ENCODE peak calls at places on chromosomes 5 and 9, in seven cellular contexts. One of them, this sample, is unnamed.

GRCh38 chr9:87187656-87188055 is 240.3 kb upstream of the GAS1 start:
- DNase-seq in stimulated activated CD8-positive, alpha-beta memory T cell treated with anti-CD3 and anti-CD28 coated beads, Interleukin-4, amount 100 ng/mL, for 1 hour: no peak
- DNase-seq in amygdala: no peak
- DNase-seq in SW480: no peak
- DNase-seq in cardiac septum: no peak
- DNase-seq in iPS-NIHi11: no peak
- DNase-seq in esophagus muscularis mucosa: no peak
- DNase-seq in this sample: no peak

GRCh38 chr5:85182344-85182743 is 797.7 kb upstream of the EDIL3 start:
- DNase-seq in stimulated activated CD8-positive, alpha-beta memory T cell treated with anti-CD3 and anti-CD28 coated beads, Interleukin-4, amount 100 ng/mL, for 1 hour: no peak
- DNase-seq in amygdala: no peak
- DNase-seq in SW480: no peak
- DNase-seq in cardiac septum: no peak
- DNase-seq in iPS-NIHi11: no peak
- DNase-seq in esophagus muscularis mucosa: no peak
- DNase-seq in this sample: no peak

GRCh38 chr5:68849906-68850305 is 243.9 kb upstream of the SLC30A5 start:
- DNase-seq in stimulated activated CD8-positive, alpha-beta memory T cell treated with anti-CD3 and anti-CD28 coated beads, Interleukin-4, amount 100 ng/mL, for 1 hour: no peak
- DNase-seq in amygdala: no peak
- DNase-seq in SW480: no peak
- DNase-seq in cardiac septum: no peak
- DNase-seq in iPS-NIHi11: no peak
- DNase-seq in esophagus muscularis mucosa: no peak
- DNase-seq in this sample: no peak

GRCh38 chr5:18090177-18090576 is 455.9 kb downstream of the TAF11L14 start:
- DNase-seq in stimulated activated CD8-positive, alpha-beta memory T cell treated with anti-CD3 and anti-CD28 coated beads, Interleukin-4, amount 100 ng/mL, for 1 hour: no peak
- DNase-seq in amygdala: no peak
- DNase-seq in SW480: no peak
- DNase-seq in cardiac septum: no peak
- DNase-seq in iPS-NIHi11: no peak
- DNase-seq in esophagus muscularis mucosa: no peak
- DNase-seq in this sample: no peak

GRCh38 chr5:115831163-115831768 is 10.1 kb downstream of the ATG12 start:
- DNase-seq in stimulated activated CD8-positive, alpha-beta memory T cell treated with anti-CD3 and anti-CD28 coated beads, Interleukin-4, amount 100 ng/mL, for 1 hour: no peak
- DNase-seq in amygdala: no peak
- DNase-seq in SW480: peak; percentile 37
- DNase-seq in cardiac septum: no peak
- DNase-seq in iPS-NIHi11: peak; percentile 53
- DNase-seq in esophagus muscularis mucosa: no peak
- DNase-seq in this sample: no peak

GRCh38 chr5:59069438-59070079 is 486.7 kb downstream of the RAB3C start:
- DNase-seq in stimulated activated CD8-positive, alpha-beta memory T cell treated with anti-CD3 and anti-CD28 coated beads, Interleukin-4, amount 100 ng/mL, for 1 hour: no peak
- DNase-seq in amygdala: no peak
- DNase-seq in SW480: peak; percentile 19
- DNase-seq in cardiac septum: no peak
- DNase-seq in iPS-NIHi11: peak; percentile 6
- DNase-seq in esophagus muscularis mucosa: no peak
- DNase-seq in this sample: no peak

GRCh38 chr5:173001229-173001841 is 17.8 kb downstream of the ATP6V0E1 start:
- DNase-seq in stimulated activated CD8-positive, alpha-beta memory T cell treated with anti-CD3 and anti-CD28 coated beads, Interleukin-4, amount 100 ng/mL, for 1 hour: no peak
- DNase-seq in amygdala: no peak
- DNase-seq in SW480: no peak
- DNase-seq in cardiac septum: no peak
- DNase-seq in iPS-NIHi11: no peak
- DNase-seq in esophagus muscularis mucosa: no peak
- DNase-seq in this sample: no peak

GRCh38 chr5:136060963-136061362 is 32.2 kb downstream of the TGFBI start:
- DNase-seq in stimulated activated CD8-positive, alpha-beta memory T cell treated with anti-CD3 and anti-CD28 coated beads, Interleukin-4, amount 100 ng/mL, for 1 hour: no peak
- DNase-seq in amygdala: no peak
- DNase-seq in SW480: no peak
- DNase-seq in cardiac septum: peak; percentile 53
- DNase-seq in iPS-NIHi11: no peak
- DNase-seq in esophagus muscularis mucosa: no peak
- DNase-seq in this sample: no peak

GRCh38 chr5:68834486-68834885 is 259.3 kb upstream of the SLC30A5 start:
- DNase-seq in stimulated activated CD8-positive, alpha-beta memory T cell treated with anti-CD3 and anti-CD28 coated beads, Interleukin-4, amount 100 ng/mL, for 1 hour: no peak
- DNase-seq in amygdala: no peak
- DNase-seq in SW480: no peak
- DNase-seq in cardiac septum: no peak
- DNase-seq in iPS-NIHi11: no peak
- DNase-seq in esophagus muscularis mucosa: peak; percentile 91
- DNase-seq in this sample: no peak

GRCh38 chr5:169350016-169350415 is 49.1 kb upstream of the SLIT3 start:
- DNase-seq in stimulated activated CD8-positive, alpha-beta memory T cell treated with anti-CD3 and anti-CD28 coated beads, Interleukin-4, amount 100 ng/mL, for 1 hour: no peak
- DNase-seq in amygdala: no peak
- DNase-seq in SW480: peak; percentile 14
- DNase-seq in cardiac septum: no peak
- DNase-seq in iPS-NIHi11: no peak
- DNase-seq in esophagus muscularis mucosa: no peak
- DNase-seq in this sample: no peak

GRCh38 chr5:6146264-6146663 is 232.1 kb downstream of the MED10 start:
- DNase-seq in stimulated activated CD8-positive, alpha-beta memory T cell treated with anti-CD3 and anti-CD28 coated beads, Interleukin-4, amount 100 ng/mL, for 1 hour: no peak
- DNase-seq in amygdala: no peak
- DNase-seq in SW480: no peak
- DNase-seq in cardiac septum: no peak
- DNase-seq in iPS-NIHi11: no peak
- DNase-seq in esophagus muscularis mucosa: no peak
- DNase-seq in this sample: no peak

GRCh38 chr9:83219154-83219923 is 156.4 kb upstream of the RASEF start:
- DNase-seq in stimulated activated CD8-positive, alpha-beta memory T cell treated with anti-CD3 and anti-CD28 coated beads, Interleukin-4, amount 100 ng/mL, for 1 hour: no peak
- DNase-seq in amygdala: peak; percentile 74
- DNase-seq in SW480: peak; percentile 86
- DNase-seq in cardiac septum: peak; percentile 88
- DNase-seq in iPS-NIHi11: peak; percentile 91
- DNase-seq in esophagus muscularis mucosa: no peak
- DNase-seq in this sample: no peak

GRCh38 chr9:70420267-70421019 is 6.0 kb upstream of the KLF9 start:
- DNase-seq in stimulated activated CD8-positive, alpha-beta memory T cell treated with anti-CD3 and anti-CD28 coated beads, Interleukin-4, amount 100 ng/mL, for 1 hour: no peak
- DNase-seq in amygdala: peak; percentile 75
- DNase-seq in SW480: peak; percentile 93
- DNase-seq in cardiac septum: peak; percentile 96
- DNase-seq in iPS-NIHi11: peak; percentile 76
- DNase-seq in esophagus muscularis mucosa: peak; percentile 99
- DNase-seq in this sample: no peak

GRCh38 chr9:83199240-83199639 is 136.3 kb upstream of the RASEF start:
- DNase-seq in stimulated activated CD8-positive, alpha-beta memory T cell treated with anti-CD3 and anti-CD28 coated beads, Interleukin-4, amount 100 ng/mL, for 1 hour: no peak
- DNase-seq in amygdala: peak; percentile 8
- DNase-seq in SW480: peak; percentile 46
- DNase-seq in cardiac septum: no peak
- DNase-seq in iPS-NIHi11: peak; percentile 61
- DNase-seq in esophagus muscularis mucosa: no peak
- DNase-seq in this sample: no peak

GRCh38 chr9:68775003-68775730 is 70.1 kb downstream of the PIP5K1B start:
- DNase-seq in stimulated activated CD8-positive, alpha-beta memory T cell treated with anti-CD3 and anti-CD28 coated beads, Interleukin-4, amount 100 ng/mL, for 1 hour: no peak
- DNase-seq in amygdala: no peak
- DNase-seq in SW480: peak; percentile 35
- DNase-seq in cardiac septum: no peak
- DNase-seq in iPS-NIHi11: no peak
- DNase-seq in esophagus muscularis mucosa: no peak
- DNase-seq in this sample: no peak

GRCh38 chr9:34554211-34555001 is 31.6 kb upstream of the ENHO start:
- DNase-seq in stimulated activated CD8-positive, alpha-beta memory T cell treated with anti-CD3 and anti-CD28 coated beads, Interleukin-4, amount 100 ng/mL, for 1 hour: no peak
- DNase-seq in amygdala: no peak
- DNase-seq in SW480: peak; percentile 49
- DNase-seq in cardiac septum: peak; percentile 60
- DNase-seq in iPS-NIHi11: peak; percentile 64
- DNase-seq in esophagus muscularis mucosa: no peak
- DNase-seq in this sample: no peak

GRCh38 chr5:159750226-159750625 is 166.1 kb upstream of the ADRA1B start:
- DNase-seq in stimulated activated CD8-positive, alpha-beta memory T cell treated with anti-CD3 and anti-CD28 coated beads, Interleukin-4, amount 100 ng/mL, for 1 hour: no peak
- DNase-seq in amygdala: no peak
- DNase-seq in SW480: no peak
- DNase-seq in cardiac septum: no peak
- DNase-seq in iPS-NIHi11: no peak
- DNase-seq in esophagus muscularis mucosa: peak; percentile 79
- DNase-seq in this sample: no peak

GRCh38 chr9:112971415-112971814 is 40.6 kb downstream of the ZNF883 start:
- DNase-seq in stimulated activated CD8-positive, alpha-beta memory T cell treated with anti-CD3 and anti-CD28 coated beads, Interleukin-4, amount 100 ng/mL, for 1 hour: no peak
- DNase-seq in amygdala: no peak
- DNase-seq in SW480: peak; percentile 8
- DNase-seq in cardiac septum: no peak
- DNase-seq in iPS-NIHi11: peak; percentile 65
- DNase-seq in esophagus muscularis mucosa: no peak
- DNase-seq in this sample: no peak

GRCh38 chr5:97534166-97534565 is 351.1 kb upstream of the RIOK2 start:
- DNase-seq in stimulated activated CD8-positive, alpha-beta memory T cell treated with anti-CD3 and anti-CD28 coated beads, Interleukin-4, amount 100 ng/mL, for 1 hour: no peak
- DNase-seq in amygdala: no peak
- DNase-seq in SW480: peak; percentile 89
- DNase-seq in cardiac septum: no peak
- DNase-seq in iPS-NIHi11: peak; percentile 54
- DNase-seq in esophagus muscularis mucosa: no peak
- DNase-seq in this sample: no peak

GRCh38 chr9:81431662-81432061 is 257.7 kb downstream of the TLE1 start:
- DNase-seq in stimulated activated CD8-positive, alpha-beta memory T cell treated with anti-CD3 and anti-CD28 coated beads, Interleukin-4, amount 100 ng/mL, for 1 hour: no peak
- DNase-seq in amygdala: no peak
- DNase-seq in SW480: no peak
- DNase-seq in cardiac septum: no peak
- DNase-seq in iPS-NIHi11: no peak
- DNase-seq in esophagus muscularis mucosa: no peak
- DNase-seq in this sample: no peak

GRCh38 chr9:131233989-131234388 is 42.3 kb downstream of the FAM78A start:
- DNase-seq in stimulated activated CD8-positive, alpha-beta memory T cell treated with anti-CD3 and anti-CD28 coated beads, Interleukin-4, amount 100 ng/mL, for 1 hour: no peak
- DNase-seq in amygdala: no peak
- DNase-seq in SW480: no peak
- DNase-seq in cardiac septum: no peak
- DNase-seq in iPS-NIHi11: no peak
- DNase-seq in esophagus muscularis mucosa: no peak
- DNase-seq in this sample: peak; percentile 53

GRCh38 chr9:135887021-135887507 is 20.3 kb downstream of the CAMSAP1 start:
- DNase-seq in stimulated activated CD8-positive, alpha-beta memory T cell treated with anti-CD3 and anti-CD28 coated beads, Interleukin-4, amount 100 ng/mL, for 1 hour: no peak
- DNase-seq in amygdala: peak; percentile 24
- DNase-seq in SW480: no peak
- DNase-seq in cardiac septum: no peak
- DNase-seq in iPS-NIHi11: no peak
- DNase-seq in esophagus muscularis mucosa: no peak
- DNase-seq in this sample: no peak

GRCh38 chr5:150577378-150577777 is 63.1 kb upstream of the SYNPO start:
- DNase-seq in stimulated activated CD8-positive, alpha-beta memory T cell treated with anti-CD3 and anti-CD28 coated beads, Interleukin-4, amount 100 ng/mL, for 1 hour: no peak
- DNase-seq in amygdala: no peak
- DNase-seq in SW480: no peak
- DNase-seq in cardiac septum: peak; percentile 43
- DNase-seq in iPS-NIHi11: no peak
- DNase-seq in esophagus muscularis mucosa: no peak
- DNase-seq in this sample: no peak

GRCh38 chr5:6592611-6593010 is 40.2 kb downstream of the NSUN2 start:
- DNase-seq in stimulated activated CD8-positive, alpha-beta memory T cell treated with anti-CD3 and anti-CD28 coated beads, Interleukin-4, amount 100 ng/mL, for 1 hour: no peak
- DNase-seq in amygdala: no peak
- DNase-seq in SW480: no peak
- DNase-seq in cardiac septum: no peak
- DNase-seq in iPS-NIHi11: no peak
- DNase-seq in esophagus muscularis mucosa: no peak
- DNase-seq in this sample: no peak

GRCh38 chr5:134549714-134550113 is 24.2 kb downstream of the JADE2 start:
- DNase-seq in stimulated activated CD8-positive, alpha-beta memory T cell treated with anti-CD3 and anti-CD28 coated beads, Interleukin-4, amount 100 ng/mL, for 1 hour: no peak
- DNase-seq in amygdala: no peak
- DNase-seq in SW480: no peak
- DNase-seq in cardiac septum: no peak
- DNase-seq in iPS-NIHi11: no peak
- DNase-seq in esophagus muscularis mucosa: no peak
- DNase-seq in this sample: no peak

GRCh38 chr5:132065351-132065937 is 5.0 kb downstream of the IL3 start:
- DNase-seq in stimulated activated CD8-positive, alpha-beta memory T cell treated with anti-CD3 and anti-CD28 coated beads, Interleukin-4, amount 100 ng/mL, for 1 hour: no peak
- DNase-seq in amygdala: no peak
- DNase-seq in SW480: peak; percentile 85
- DNase-seq in cardiac septum: no peak
- DNase-seq in iPS-NIHi11: peak; percentile 92
- DNase-seq in esophagus muscularis mucosa: no peak
- DNase-seq in this sample: peak; percentile 42

GRCh38 chr5:89303033-89303480 is 420.1 kb upstream of the MEF2C start:
- DNase-seq in stimulated activated CD8-positive, alpha-beta memory T cell treated with anti-CD3 and anti-CD28 coated beads, Interleukin-4, amount 100 ng/mL, for 1 hour: no peak
- DNase-seq in amygdala: no peak
- DNase-seq in SW480: no peak
- DNase-seq in cardiac septum: no peak
- DNase-seq in iPS-NIHi11: no peak
- DNase-seq in esophagus muscularis mucosa: no peak
- DNase-seq in this sample: no peak

GRCh38 chr5:83741571-83741970 is 20.9 kb upstream of the HAPLN1 start:
- DNase-seq in stimulated activated CD8-positive, alpha-beta memory T cell treated with anti-CD3 and anti-CD28 coated beads, Interleukin-4, amount 100 ng/mL, for 1 hour: no peak
- DNase-seq in amygdala: no peak
- DNase-seq in SW480: no peak
- DNase-seq in cardiac septum: no peak
- DNase-seq in iPS-NIHi11: no peak
- DNase-seq in esophagus muscularis mucosa: no peak
- DNase-seq in this sample: no peak

GRCh38 chr5:150410524-150411244 is 2.0 kb downstream of the CD74 start:
- DNase-seq in stimulated activated CD8-positive, alpha-beta memory T cell treated with anti-CD3 and anti-CD28 coated beads, Interleukin-4, amount 100 ng/mL, for 1 hour: no peak
- DNase-seq in amygdala: peak; percentile 37
- DNase-seq in SW480: peak; percentile 78
- DNase-seq in cardiac septum: no peak
- DNase-seq in iPS-NIHi11: peak; percentile 78
- DNase-seq in esophagus muscularis mucosa: no peak
- DNase-seq in this sample: peak; percentile 50

GRCh38 chr9:14983599-14983998 is 73.4 kb upstream of the FREM1 start:
- DNase-seq in stimulated activated CD8-positive, alpha-beta memory T cell treated with anti-CD3 and anti-CD28 coated beads, Interleukin-4, amount 100 ng/mL, for 1 hour: no peak
- DNase-seq in amygdala: no peak
- DNase-seq in SW480: no peak
- DNase-seq in cardiac septum: no peak
- DNase-seq in iPS-NIHi11: no peak
- DNase-seq in esophagus muscularis mucosa: no peak
- DNase-seq in this sample: no peak

GRCh38 chr5:10567181-10567591 is 3.3 kb downstream of the ANKRD33B start:
- DNase-seq in stimulated activated CD8-positive, alpha-beta memory T cell treated with anti-CD3 and anti-CD28 coated beads, Interleukin-4, amount 100 ng/mL, for 1 hour: no peak
- DNase-seq in amygdala: no peak
- DNase-seq in SW480: no peak
- DNase-seq in cardiac septum: peak; percentile 56
- DNase-seq in iPS-NIHi11: no peak
- DNase-seq in esophagus muscularis mucosa: no peak
- DNase-seq in this sample: no peak

GRCh38 chr5:146334074-146334533 is 4.5 kb upstream of the POU4F3 start:
- DNase-seq in stimulated activated CD8-positive, alpha-beta memory T cell treated with anti-CD3 and anti-CD28 coated beads, Interleukin-4, amount 100 ng/mL, for 1 hour: no peak
- DNase-seq in amygdala: no peak
- DNase-seq in SW480: no peak
- DNase-seq in cardiac septum: no peak
- DNase-seq in iPS-NIHi11: peak; percentile 30
- DNase-seq in esophagus muscularis mucosa: no peak
- DNase-seq in this sample: no peak